ENCODE peak calls at places on chromosomes 12 and 14, in seven cellular contexts. E is Caki2, X is NCI-H2029 treated with DMSO at 0.1 percent for 48 hours, O is renal cortical epithelial cell, W is ELR, C is RCC 7860, H is lower lobe of right lung. J is an unnamed sample.

GRCh38 chr12:125503128-125503527 is 437.9 kb downstream of the AACS start:
- DNase-seq in W (no peak), X (no peak), H (no peak), E (no peak), C (no peak), O (no peak), J (no peak)

GRCh38 chr12:93297536-93297935 is 80.2 kb upstream of the NUDT4 start:
- DNase-seq in H (no peak), X (no peak), C (no peak), W (no peak), E (no peak), O (no peak), J (no peak)

GRCh38 chr14:56676042-56676441 is 96.4 kb downstream of the TMEM260 start:
- DNase-seq in H (no peak), W (no peak), C (no peak), X (no peak), O (no peak), E (no peak), J (no peak)

GRCh38 chr14:22339277-22339676 is 249.7 kb downstream of the DAD1 start:
- DNase-seq in W (no peak), H (no peak), O (no peak), C (no peak), E (no peak), X (no peak), J (no peak)

GRCh38 chr12:112908548-112908947 is 1.8 kb downstream of the OAS1 start:
- DNase-seq in H (no peak), O (no peak), X (no peak), C (no peak), W (no peak), E (no peak), J (no peak)

GRCh38 chr12:27474344-27474743 is 27.8 kb downstream of the SMCO2 start:
- DNase-seq in X (no peak), E (no peak), H (no peak), W (peak), C (peak), O (peak), J (no peak)

GRCh38 chr14:101761881-101762529 is 496 bp downstream of the PPP2R5C start:
- DNase-seq in O (no peak), H (peak), C (no peak), X (no peak), E (peak), W (peak), J (peak)

GRCh38 chr12:53068811-53069585 is 10.2 kb downstream of the SPRYD3 start:
- DNase-seq in O (no peak), H (no peak), X (no peak), C (no peak), W (no peak), E (no peak), J (no peak)

GRCh38 chr12:49188205-49188915 is 520 bp downstream of the TUBA1A start:
- DNase-seq in X (peak), H (peak), E (peak), C (no peak), W (peak), O (peak), J (peak)

GRCh38 chr14:100871234-100872186 is 32.0 kb downstream of the RTL1 start:
- DNase-seq in W (peak), X (no peak), H (peak), O (no peak), E (peak), C (peak), J (no peak)

GRCh38 chr12:52971701-52972329 is 22.9 kb downstream of the KRT18 start:
- DNase-seq in X (no peak), E (no peak), W (peak), O (peak), H (no peak), C (no peak), J (peak)

GRCh38 chr12:52054838-52055741 is 3.8 kb downstream of the NR4A1 start:
- DNase-seq in E (no peak), X (no peak), H (no peak), C (no peak), O (no peak), W (no peak), J (no peak)

GRCh38 chr14:64612021-64612380 is 62.2 kb downstream of the PPP1R36 start:
- DNase-seq in X (no peak), H (no peak), O (peak), E (peak), C (peak), W (peak), J (no peak)

GRCh38 chr14:32306549-32306948 is 22.5 kb upstream of the AKAP6 start:
- DNase-seq in X (no peak), H (no peak), O (no peak), W (peak), C (no peak), E (no peak), J (no peak)

GRCh38 chr12:3035815-3036702 is 41.1 kb upstream of the TSPAN9 start:
- DNase-seq in O (no peak), E (no peak), C (no peak), H (no peak), W (peak), X (no peak), J (no peak)

GRCh38 chr14:60723218-60724079 is 702 bp downstream of the SIX4 start:
- DNase-seq in W (peak), H (peak), C (no peak), E (peak), X (peak), O (no peak), J (peak)

GRCh38 chr12:94644141-94644575 is 6.2 kb downstream of the TMCC3 start:
- DNase-seq in W (peak), X (no peak), C (peak), H (peak), O (peak), E (peak), J (no peak)

GRCh38 chr12:121062391-121063045 is 23.5 kb upstream of the OASL start:
- DNase-seq in W (no peak), E (no peak), H (no peak), X (no peak), O (no peak), C (no peak), J (no peak)

GRCh38 chr14:50520947-50521815 is 11.2 kb downstream of the MAP4K5 start:
- DNase-seq in C (no peak), O (peak), X (no peak), W (peak), E (peak), H (no peak), J (peak)

GRCh38 chr12:54993181-54993835 is 8.7 kb upstream of the TESPA1 start:
- DNase-seq in X (peak), C (peak), W (peak), O (peak), H (no peak), E (peak), J (peak)

GRCh38 chr14:61479746-61480502 is 158.5 kb downstream of the PRKCH start:
- DNase-seq in X (no peak), O (peak), C (no peak), W (peak), E (no peak), H (no peak), J (no peak)

GRCh38 chr12:49868952-49869815 is 26.3 kb upstream of the BCDIN3D start:
- DNase-seq in W (peak), C (peak), H (peak), X (peak), O (peak), E (no peak), J (no peak)

GRCh38 chr14:51578853-51579252 is 72.9 kb upstream of the FRMD6 start:
- DNase-seq in O (no peak), W (no peak), X (no peak), C (no peak), E (no peak), H (no peak), J (no peak)

GRCh38 chr12:59194794-59195193 is 274.5 kb upstream of the LRIG3 start:
- DNase-seq in C (no peak), O (no peak), E (no peak), X (no peak), W (no peak), H (no peak), J (no peak)

GRCh38 chr14:88829188-88829587 is 4.7 kb downstream of the TTC8 start:
- DNase-seq in O (no peak), E (no peak), W (no peak), C (no peak), X (no peak), H (no peak), J (no peak)

GRCh38 chr12:86601550-86602308 is 345.5 kb upstream of the MGAT4C start:
- DNase-seq in C (no peak), O (no peak), X (no peak), W (no peak), E (no peak), H (peak), J (no peak)

GRCh38 chr14:38042356-38042755 is 165.3 kb upstream of the SSTR1 start:
- DNase-seq in C (peak), O (peak), X (no peak), H (no peak), E (peak), W (peak), J (no peak)

GRCh38 chr14:26841920-26842741 is 244.3 kb upstream of the NOVA1 start:
- DNase-seq in C (peak), E (peak), W (peak), H (no peak), O (peak), X (no peak), J (peak)

GRCh38 chr12:101599771-101600486 is 5.2 kb downstream of the MYBPC1 start:
- DNase-seq in C (no peak), O (no peak), E (no peak), W (no peak), X (no peak), H (no peak), J (no peak)

GRCh38 chr12:51547606-51548005 is 43.4 kb upstream of the SCN8A start:
- DNase-seq in O (no peak), E (no peak), X (no peak), W (no peak), H (no peak), C (no peak), J (no peak)

GRCh38 chr12:39043425-39043824 is 138.0 kb upstream of the CPNE8 start:
- DNase-seq in E (no peak), O (no peak), W (no peak), C (no peak), X (no peak), H (no peak), J (no peak)

GRCh38 chr12:23564454-23564853 is 385.0 kb downstream of the SOX5 start:
- DNase-seq in E (no peak), H (no peak), O (no peak), W (no peak), X (no peak), C (no peak), J (no peak)

GRCh38 chr14:96083667-96084320 is 44.6 kb downstream of the C14orf132 start:
- DNase-seq in E (no peak), X (peak), C (no peak), O (peak), H (peak), W (peak), J (peak)

GRCh38 chr14:70045296-70045695 is 143.5 kb downstream of the SLC8A3 start:
- DNase-seq in W (peak), E (no peak), C (no peak), H (no peak), O (no peak), X (no peak), J (no peak)